ENCODE peak calls at places on chromosomes 11 and 22, in four cellular contexts. U is type B pancreatic cell, E is RWPE1, P is HFFc6. H is an unnamed sample.

GRCh38 chr11:12914401-12914912 is 94.7 kb upstream of the RASSF10 start:
- DNase-seq in U (no peak), E (peak), P (peak), H (no peak)

GRCh38 chr22:49632199-49633009 is 195.3 kb downstream of the BRD1 start:
- DNase-seq in U (peak), E (peak), P (no peak), H (no peak)

GRCh38 chr11:36101466-36101865 is 157.6 kb downstream of the LDLRAD3 start:
- DNase-seq in U (no peak), E (no peak), P (no peak), H (no peak)

GRCh38 chr11:86014221-86014620 is 54.7 kb downstream of the PICALM start:
- DNase-seq in U (no peak), E (no peak), P (no peak), H (no peak)

GRCh38 chr22:22091400-22091878 is 108.9 kb upstream of the TOP3B start:
- DNase-seq in U (no peak), E (no peak), P (no peak), H (no peak)

GRCh38 chr11:109892321-109892794 is 200.8 kb upstream of the ZC3H12C start:
- DNase-seq in U (no peak), E (peak), P (no peak), H (no peak)

GRCh38 chr11:78379039-78379670 is 38.5 kb downstream of the GAB2 start:
- DNase-seq in U (no peak), E (no peak), P (peak), H (no peak)

GRCh38 chr11:103863497-103863896 is 172.9 kb upstream of the DDI1 start:
- DNase-seq in U (no peak), E (no peak), P (peak), H (no peak)

GRCh38 chr22:25399649-25400151 is 164.8 kb upstream of the GRK3 start:
- DNase-seq in U (no peak), E (no peak), P (no peak), H (no peak)

GRCh38 chr11:132535830-132536229 is 996.5 kb downstream of the OPCML start:
- DNase-seq in U (no peak), E (no peak), P (no peak), H (no peak)

GRCh38 chr11:68471360-68472340 is 11.1 kb downstream of the PPP6R3 start:
- DNase-seq in U (no peak), E (no peak), P (no peak), H (no peak)

GRCh38 chr11:134532176-134532920 is 120.3 kb upstream of the B3GAT1 start:
- DNase-seq in U (no peak), E (no peak), P (no peak), H (peak)

GRCh38 chr11:13772223-13773046 is 104.0 kb downstream of the FAR1 start:
- DNase-seq in U (no peak), E (peak), P (peak), H (no peak)

GRCh38 chr22:50399751-50400331 is 56.7 kb downstream of the PPP6R2 start:
- DNase-seq in U (no peak), E (peak), P (peak), H (no peak)

GRCh38 chr11:7657306-7658025 is 15.8 kb downstream of the CYB5R2 start:
- DNase-seq in U (no peak), E (peak), P (peak), H (peak)

GRCh38 chr22:20184501-20185145 is 33.8 kb upstream of the CCDC188 start:
- DNase-seq in U (no peak), E (no peak), P (no peak), H (no peak)

GRCh38 chr11:70364198-70364597 is 34.1 kb upstream of the CTTN start:
- DNase-seq in U (no peak), E (no peak), P (no peak), H (peak)

GRCh38 chr22:27588273-27588672 is 213.3 kb downstream of the MN1 start:
- DNase-seq in U (no peak), E (no peak), P (no peak), H (no peak)

GRCh38 chr22:31646186-31647019 is 15.6 kb downstream of the PISD start:
- DNase-seq in U (no peak), E (peak), P (peak), H (no peak)

GRCh38 chr11:125410091-125410490 is 86.0 kb downstream of the FEZ1 start:
- DNase-seq in U (no peak), E (no peak), P (no peak), H (no peak)

GRCh38 chr11:15793032-15793996 is 563.0 kb downstream of the SOX6 start:
- DNase-seq in U (no peak), E (peak), P (peak), H (no peak)

GRCh38 chr11:121757480-121758125 is 304.8 kb upstream of the SORL1-AS1 start:
- DNase-seq in U (no peak), E (peak), P (no peak), H (no peak)

GRCh38 chr22:25067851-25068421 is 115.4 kb downstream of the KIAA1671 start:
- DNase-seq in U (no peak), E (no peak), P (no peak), H (peak)

GRCh38 chr11:85710912-85711311 is 24.9 kb upstream of the CCDC89 start:
- DNase-seq in U (no peak), E (no peak), P (no peak), H (no peak)

GRCh38 chr11:69220581-69221051 is 64.9 kb downstream of the SMIM38 start:
- DNase-seq in U (peak), E (no peak), P (no peak), H (peak)

GRCh38 chr11:59226396-59226795 is 13.7 kb upstream of the MPEG1 start:
- DNase-seq in U (no peak), E (no peak), P (no peak), H (no peak)

GRCh38 chr11:34633990-34634725 is 13.3 kb downstream of the EHF start:
- DNase-seq in U (no peak), E (no peak), P (peak), H (no peak)

GRCh38 chr11:67434395-67434881 is 3.0 kb downstream of the PTPRCAP start:
- DNase-seq in U (no peak), E (no peak), P (no peak), H (no peak)

GRCh38 chr22:42642801-42643631 is 2.6 kb upstream of the ATP5MGL start:
- DNase-seq in U (no peak), E (no peak), P (no peak), H (no peak)

GRCh38 chr11:122154227-122154626 is 38.2 kb upstream of the BLID start:
- DNase-seq in U (no peak), E (no peak), P (no peak), H (no peak)

GRCh38 chr11:110199184-110199981 is 97.0 kb downstream of the RDX start:
- DNase-seq in U (no peak), E (no peak), P (no peak), H (no peak)

GRCh38 chr11:3835100-3835485 is 5.7 kb downstream of the RHOG start:
- DNase-seq in U (no peak), E (no peak), P (no peak), H (no peak)

GRCh38 chr11:99893803-99894202 is 793.3 kb upstream of the ARHGAP42 start:
- DNase-seq in U (no peak), E (no peak), P (no peak), H (no peak)

GRCh38 chr22:32917577-32918375 is 116.3 kb downstream of the TIMP3 start:
- DNase-seq in U (no peak), E (no peak), P (no peak), H (no peak)

DNA sequence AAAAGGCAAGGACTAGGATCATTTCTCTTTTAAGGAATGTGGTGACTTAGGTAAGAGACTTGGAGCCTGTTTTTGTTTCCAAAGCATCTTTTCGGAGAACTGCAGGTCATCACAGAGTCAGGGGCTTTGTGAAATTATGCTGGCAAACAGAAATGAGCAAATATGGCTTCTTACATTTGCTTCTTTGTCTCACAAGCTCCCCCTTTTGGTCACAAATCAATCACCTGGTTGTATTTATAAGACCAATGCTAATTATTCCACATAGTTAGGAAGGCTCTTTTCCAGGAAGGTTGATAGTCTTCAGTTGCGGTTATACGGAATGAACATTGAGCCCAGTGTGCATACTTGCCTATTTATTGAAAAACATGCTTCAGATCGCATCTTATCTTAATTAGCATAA is 34.6 kb upstream of the CEP126 start:
- DNase-seq in U (no peak), E (no peak), P (peak), H (no peak)
- TF ChIP-seq CTCF in U (peak), E (no peak), P (peak), H (no peak)

GRCh38 chr11:22920939-22921565 is 60.8 kb upstream of the CCDC179 start:
- DNase-seq in U (no peak), E (peak), P (peak), H (no peak)
- TF ChIP-seq CTCF in U (peak), E (peak), P (peak), H (peak)

GRCh38 chr22:19036523-19037273 is 85.5 kb downstream of the DGCR2 start:
- DNase-seq in U (peak), E (no peak), P (no peak), H (no peak)
- TF ChIP-seq CTCF in U (no peak), E (peak), P (peak), H (no peak)

GRCh38 chr11:43937434-43938411 is 4.7 kb upstream of the C11orf96 start:
- DNase-seq in U (no peak), E (peak), P (peak), H (no peak)
- TF ChIP-seq CTCF in U (peak), E (no peak), P (peak), H (no peak)

GRCh38 chr22:35921777-35922176 is 106.8 kb downstream of the RBFOX2 start:
- DNase-seq in U (no peak), E (peak), P (peak), H (no peak)
- TF ChIP-seq CTCF in U (peak), E (peak), P (peak), H (peak)

GRCh38 chr22:40720538-40721256 is 41.4 kb downstream of the MCHR1 start:
- DNase-seq in U (no peak), E (no peak), P (no peak), H (no peak)
- TF ChIP-seq CTCF in U (no peak), E (no peak), P (no peak), H (no peak)

GRCh38 chr22:37000676-37001534 is 18.3 kb downstream of the TST start:
- DNase-seq in U (no peak), E (no peak), P (no peak), H (no peak)
- TF ChIP-seq CTCF in U (no peak), E (no peak), P (no peak), H (no peak)

GRCh38 chr11:19919050-19919561 is 206.5 kb downstream of the NAV2 start:
- DNase-seq in U (no peak), E (peak), P (peak), H (peak)
- TF ChIP-seq CTCF in U (no peak), E (no peak), P (no peak), H (no peak)

GRCh38 chr11:38019072-38019775 is 1421.2 kb upstream of the RAG2 start:
- DNase-seq in U (no peak), E (peak), P (no peak), H (no peak)
- TF ChIP-seq CTCF in U (no peak), E (no peak), P (no peak), H (no peak)

GRCh38 chr11:62391642-62392425 is 27.0 kb upstream of the SCGB1A1 start:
- DNase-seq in U (no peak), E (no peak), P (no peak), H (no peak)
- TF ChIP-seq CTCF in U (peak), E (no peak), P (peak), H (no peak)